ENCODE peak calls at places on chromosomes 4 and X, in seven cellular contexts. One of them, this sample, is unnamed.
A peak's percentile ranks its signal among the peaks of the same experiment; 100 is the strongest.

GRCh38 chr4:10783351-10783750 is 98.8 kb upstream of the CLNK start:
- DNase-seq in right lobe of liver: no peak
- DNase-seq in BJ: no peak
- DNase-seq in ovary: no peak
- DNase-seq in HFF-Myc: peak; percentile 10
- DNase-seq in brain microvascular endothelial cell: peak; percentile 71
- DNase-seq in GM12865: no peak
- DNase-seq in this sample: no peak

GRCh38 chr4:78520808-78521226 is 30.8 kb upstream of the ANXA3 start:
- DNase-seq in ovary: no peak
- DNase-seq in right lobe of liver: no peak
- DNase-seq in HFF-Myc: peak; percentile 72
- DNase-seq in brain microvascular endothelial cell: no peak
- DNase-seq in BJ: peak; percentile 25
- DNase-seq in GM12865: no peak
- DNase-seq in this sample: no peak

GRCh38 chr4:95949808-95950207 is 109.9 kb downstream of the PDHA2 start:
- DNase-seq in right lobe of liver: no peak
- DNase-seq in BJ: no peak
- DNase-seq in ovary: no peak
- DNase-seq in HFF-Myc: no peak
- DNase-seq in brain microvascular endothelial cell: no peak
- DNase-seq in GM12865: no peak
- DNase-seq in this sample: no peak

GRCh38 chr4:14008494-14008893 is 381.0 kb upstream of the BOD1L1 start:
- DNase-seq in ovary: no peak
- DNase-seq in GM12865: no peak
- DNase-seq in right lobe of liver: no peak
- DNase-seq in BJ: no peak
- DNase-seq in HFF-Myc: no peak
- DNase-seq in brain microvascular endothelial cell: no peak
- DNase-seq in this sample: no peak

GRCh38 chr4:61666248-61666647 is 466.1 kb downstream of the ADGRL3 start:
- DNase-seq in HFF-Myc: no peak
- DNase-seq in BJ: no peak
- DNase-seq in ovary: no peak
- DNase-seq in brain microvascular endothelial cell: no peak
- DNase-seq in GM12865: no peak
- DNase-seq in right lobe of liver: no peak
- DNase-seq in this sample: peak; percentile 10

GRCh38 chrX:110341189-110342035 is 17.2 kb upstream of the RTL9 start:
- DNase-seq in ovary: no peak
- DNase-seq in BJ: peak; percentile 63
- DNase-seq in GM12865: peak; percentile 26
- DNase-seq in HFF-Myc: peak; percentile 36
- DNase-seq in right lobe of liver: no peak
- DNase-seq in brain microvascular endothelial cell: peak; percentile 79
- DNase-seq in this sample: no peak

GRCh38 chr4:19380600-19380999 is 871.1 kb upstream of the SLIT2 start:
- DNase-seq in ovary: no peak
- DNase-seq in right lobe of liver: no peak
- DNase-seq in BJ: no peak
- DNase-seq in GM12865: no peak
- DNase-seq in HFF-Myc: no peak
- DNase-seq in brain microvascular endothelial cell: no peak
- DNase-seq in this sample: no peak

GRCh38 chr4:143355540-143356217 is 19.0 kb downstream of the GAB1 start:
- DNase-seq in HFF-Myc: no peak
- DNase-seq in GM12865: no peak
- DNase-seq in ovary: no peak
- DNase-seq in right lobe of liver: no peak
- DNase-seq in BJ: no peak
- DNase-seq in brain microvascular endothelial cell: no peak
- DNase-seq in this sample: no peak

GRCh38 chr4:157994863-157995262 is 178.0 kb downstream of the GASK1B start:
- DNase-seq in HFF-Myc: no peak
- DNase-seq in brain microvascular endothelial cell: no peak
- DNase-seq in BJ: no peak
- DNase-seq in ovary: no peak
- DNase-seq in GM12865: no peak
- DNase-seq in right lobe of liver: no peak
- DNase-seq in this sample: no peak

GRCh38 chr4:18075823-18076433 is 54.4 kb upstream of the LCORL start:
- DNase-seq in brain microvascular endothelial cell: no peak
- DNase-seq in BJ: no peak
- DNase-seq in ovary: no peak
- DNase-seq in right lobe of liver: no peak
- DNase-seq in HFF-Myc: no peak
- DNase-seq in GM12865: peak; percentile 67
- DNase-seq in this sample: no peak

GRCh38 chrX:18360867-18361266 is 6.4 kb upstream of the SCML2 start:
- DNase-seq in right lobe of liver: no peak
- DNase-seq in brain microvascular endothelial cell: peak; percentile 4
- DNase-seq in ovary: no peak
- DNase-seq in GM12865: no peak
- DNase-seq in BJ: no peak
- DNase-seq in HFF-Myc: no peak
- DNase-seq in this sample: no peak

GRCh38 chr4:59598233-59598618 is 1601.9 kb upstream of the ADGRL3 start:
- DNase-seq in right lobe of liver: no peak
- DNase-seq in BJ: no peak
- DNase-seq in brain microvascular endothelial cell: no peak
- DNase-seq in ovary: no peak
- DNase-seq in HFF-Myc: no peak
- DNase-seq in GM12865: no peak
- DNase-seq in this sample: no peak

GRCh38 chrX:86946569-86946968 is 571.0 kb upstream of the KLHL4 start:
- DNase-seq in GM12865: peak; percentile 5
- DNase-seq in ovary: no peak
- DNase-seq in brain microvascular endothelial cell: peak; percentile 7
- DNase-seq in HFF-Myc: no peak
- DNase-seq in right lobe of liver: no peak
- DNase-seq in BJ: no peak
- DNase-seq in this sample: peak; percentile 7

GRCh38 chr4:93791570-93792195 is 36.9 kb upstream of the ATOH1 start:
- DNase-seq in ovary: peak; percentile 47
- DNase-seq in GM12865: peak; percentile 58
- DNase-seq in HFF-Myc: peak; percentile 19
- DNase-seq in BJ: no peak
- DNase-seq in right lobe of liver: peak; percentile 32
- DNase-seq in brain microvascular endothelial cell: peak; percentile 40
- DNase-seq in this sample: no peak

GRCh38 chr4:101252721-101253120 is 94.6 kb downstream of the PPP3CA start:
- DNase-seq in ovary: no peak
- DNase-seq in GM12865: peak; percentile 1
- DNase-seq in HFF-Myc: no peak
- DNase-seq in BJ: no peak
- DNase-seq in right lobe of liver: no peak
- DNase-seq in brain microvascular endothelial cell: no peak
- DNase-seq in this sample: no peak

GRCh38 chr4:169438057-169438480 is 167.3 kb upstream of the SH3RF1 start:
- DNase-seq in GM12865: peak; percentile 65
- DNase-seq in right lobe of liver: no peak
- DNase-seq in ovary: no peak
- DNase-seq in HFF-Myc: no peak
- DNase-seq in BJ: no peak
- DNase-seq in brain microvascular endothelial cell: no peak
- DNase-seq in this sample: no peak

GRCh38 chrX:71565634-71566033 is 12.6 kb upstream of the GCNA start:
- DNase-seq in right lobe of liver: no peak
- DNase-seq in BJ: no peak
- DNase-seq in GM12865: no peak
- DNase-seq in HFF-Myc: no peak
- DNase-seq in brain microvascular endothelial cell: no peak
- DNase-seq in ovary: no peak
- DNase-seq in this sample: no peak

GRCh38 chr4:44150091-44150576 is 298.5 kb downstream of the KCTD8 start:
- DNase-seq in BJ: no peak
- DNase-seq in HFF-Myc: no peak
- DNase-seq in GM12865: no peak
- DNase-seq in brain microvascular endothelial cell: peak; percentile 19
- DNase-seq in right lobe of liver: no peak
- DNase-seq in ovary: no peak
- DNase-seq in this sample: no peak

GRCh38 chr4:74734995-74735394 is 59.3 kb downstream of the BTC start:
- DNase-seq in ovary: no peak
- DNase-seq in right lobe of liver: no peak
- DNase-seq in HFF-Myc: no peak
- DNase-seq in BJ: no peak
- DNase-seq in GM12865: no peak
- DNase-seq in brain microvascular endothelial cell: no peak
- DNase-seq in this sample: no peak

GRCh38 chr4:139789096-139789495 is 123.5 kb downstream of the MGST2 start:
- DNase-seq in ovary: no peak
- DNase-seq in right lobe of liver: no peak
- DNase-seq in brain microvascular endothelial cell: no peak
- DNase-seq in BJ: no peak
- DNase-seq in HFF-Myc: no peak
- DNase-seq in GM12865: no peak
- DNase-seq in this sample: no peak

GRCh38 chr4:7513731-7514130 is 79.0 kb upstream of the PSAPL1 start:
- DNase-seq in BJ: peak; percentile 5
- DNase-seq in GM12865: no peak
- DNase-seq in ovary: peak; percentile 26
- DNase-seq in HFF-Myc: peak; percentile 17
- DNase-seq in right lobe of liver: no peak
- DNase-seq in brain microvascular endothelial cell: peak; percentile 66
- DNase-seq in this sample: no peak

GRCh38 chr4:137993232-137993631 is 248.9 kb downstream of the SLC7A11 start:
- DNase-seq in brain microvascular endothelial cell: no peak
- DNase-seq in ovary: no peak
- DNase-seq in BJ: no peak
- DNase-seq in GM12865: no peak
- DNase-seq in HFF-Myc: no peak
- DNase-seq in right lobe of liver: no peak
- DNase-seq in this sample: no peak

GRCh38 chrX:18983711-18984380 is at the start of gene PHKA2:
- DNase-seq in brain microvascular endothelial cell: peak; percentile 24
- DNase-seq in right lobe of liver: peak; percentile 75
- DNase-seq in BJ: no peak
- DNase-seq in ovary: no peak
- DNase-seq in HFF-Myc: no peak
- DNase-seq in GM12865: no peak
- DNase-seq in this sample: no peak

GRCh38 chrX:112818114-112819012 is 22.3 kb downstream of the AMOT start:
- DNase-seq in ovary: no peak
- DNase-seq in brain microvascular endothelial cell: no peak
- DNase-seq in GM12865: no peak
- DNase-seq in HFF-Myc: no peak
- DNase-seq in BJ: no peak
- DNase-seq in right lobe of liver: no peak
- DNase-seq in this sample: no peak

GRCh38 chr4:8866828-8867623 is 4.6 kb downstream of the HMX1 start:
- DNase-seq in ovary: no peak
- DNase-seq in GM12865: no peak
- DNase-seq in brain microvascular endothelial cell: no peak
- DNase-seq in right lobe of liver: no peak
- DNase-seq in BJ: no peak
- DNase-seq in HFF-Myc: no peak
- DNase-seq in this sample: no peak
- TF ChIP-seq CTCF in ovary: no peak
- TF ChIP-seq CTCF in GM12865: no peak
- TF ChIP-seq CTCF in brain microvascular endothelial cell: no peak
- TF ChIP-seq CTCF in right lobe of liver: no peak
- TF ChIP-seq CTCF in BJ: no peak
- TF ChIP-seq CTCF in HFF-Myc: no peak
- TF ChIP-seq CTCF in this sample: no peak

GRCh38 chr4:141375855-141376254 is 155.2 kb downstream of the ZNF330 start:
- DNase-seq in HFF-Myc: peak; percentile 71
- DNase-seq in BJ: peak; percentile 55
- DNase-seq in right lobe of liver: no peak
- DNase-seq in GM12865: peak; percentile 21
- DNase-seq in ovary: no peak
- DNase-seq in brain microvascular endothelial cell: peak; percentile 57
- DNase-seq in this sample: peak; percentile 90
- TF ChIP-seq CTCF in HFF-Myc: peak; percentile 54
- TF ChIP-seq CTCF in BJ: peak; percentile 78
- TF ChIP-seq CTCF in right lobe of liver: no peak
- TF ChIP-seq CTCF in GM12865: no peak
- TF ChIP-seq CTCF in ovary: no peak
- TF ChIP-seq CTCF in brain microvascular endothelial cell: peak; percentile 78
- TF ChIP-seq CTCF in this sample: peak; percentile 94

DNA sequence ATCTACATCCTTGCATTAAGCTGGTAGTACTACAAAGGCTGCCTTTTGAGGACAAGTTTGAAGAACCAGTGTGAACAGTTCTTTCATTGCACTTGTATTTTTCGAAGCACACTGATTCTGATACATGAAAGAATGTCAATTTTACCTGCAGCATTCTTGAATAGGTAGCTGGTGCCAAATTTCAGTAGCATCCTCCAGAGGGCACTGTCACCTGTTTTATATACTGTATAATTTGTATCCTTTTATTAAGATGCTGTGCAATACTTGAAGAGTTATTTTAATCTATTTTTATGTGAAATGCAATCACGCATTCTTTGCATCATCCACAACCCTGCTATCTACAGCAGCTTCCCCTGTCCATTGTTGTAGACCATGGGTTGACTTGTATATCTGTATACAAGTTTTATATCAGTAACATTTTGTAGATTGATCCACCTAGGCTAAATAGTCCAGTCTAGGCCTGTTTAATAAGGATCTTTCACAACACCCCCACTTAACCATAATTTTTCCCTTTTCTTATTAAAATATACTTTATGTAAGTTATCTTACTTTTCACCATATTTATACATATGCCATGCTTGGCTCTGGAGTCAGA is 325.7 kb downstream of the PCDH7 start:
- DNase-seq in ovary: no peak
- DNase-seq in brain microvascular endothelial cell: peak; percentile 12
- DNase-seq in BJ: no peak
- DNase-seq in right lobe of liver: no peak
- DNase-seq in HFF-Myc: no peak
- DNase-seq in GM12865: peak; percentile 4
- DNase-seq in this sample: no peak
- TF ChIP-seq CTCF in ovary: no peak
- TF ChIP-seq CTCF in brain microvascular endothelial cell: peak; percentile 67
- TF ChIP-seq CTCF in BJ: peak; percentile 47
- TF ChIP-seq CTCF in right lobe of liver: peak; percentile 30
- TF ChIP-seq CTCF in HFF-Myc: peak; percentile 24
- TF ChIP-seq CTCF in GM12865: no peak
- TF ChIP-seq CTCF in this sample: peak; percentile 70

GRCh38 chr4:89489338-89489771 is 181.8 kb upstream of the GPRIN3 start:
- DNase-seq in ovary: no peak
- DNase-seq in HFF-Myc: no peak
- DNase-seq in BJ: no peak
- DNase-seq in right lobe of liver: peak; percentile 35
- DNase-seq in brain microvascular endothelial cell: no peak
- DNase-seq in GM12865: no peak
- DNase-seq in this sample: no peak

GRCh38 chr4:89482248-89482647 is 174.6 kb upstream of the GPRIN3 start:
- DNase-seq in ovary: no peak
- DNase-seq in GM12865: peak; percentile 37
- DNase-seq in HFF-Myc: peak; percentile 22
- DNase-seq in BJ: no peak
- DNase-seq in brain microvascular endothelial cell: peak; percentile 28
- DNase-seq in right lobe of liver: no peak
- DNase-seq in this sample: no peak

GRCh38 chr4:89486673-89487072 is 179.1 kb upstream of the GPRIN3 start:
- DNase-seq in ovary: no peak
- DNase-seq in right lobe of liver: no peak
- DNase-seq in brain microvascular endothelial cell: no peak
- DNase-seq in GM12865: no peak
- DNase-seq in BJ: no peak
- DNase-seq in HFF-Myc: no peak
- DNase-seq in this sample: no peak

GRCh38 chr4:89482926-89483595 is 175.5 kb upstream of the GPRIN3 start:
- DNase-seq in ovary: no peak
- DNase-seq in HFF-Myc: no peak
- DNase-seq in BJ: no peak
- DNase-seq in right lobe of liver: no peak
- DNase-seq in GM12865: no peak
- DNase-seq in brain microvascular endothelial cell: no peak
- DNase-seq in this sample: no peak

GRCh38 chr4:89486042-89486441 is 178.4 kb upstream of the GPRIN3 start:
- DNase-seq in GM12865: no peak
- DNase-seq in ovary: no peak
- DNase-seq in HFF-Myc: peak; percentile 30
- DNase-seq in BJ: no peak
- DNase-seq in right lobe of liver: no peak
- DNase-seq in brain microvascular endothelial cell: no peak
- DNase-seq in this sample: no peak
- TF ChIP-seq CTCF in GM12865: no peak
- TF ChIP-seq CTCF in ovary: no peak
- TF ChIP-seq CTCF in HFF-Myc: peak; percentile 42
- TF ChIP-seq CTCF in BJ: peak; percentile 59
- TF ChIP-seq CTCF in right lobe of liver: peak; percentile 8
- TF ChIP-seq CTCF in brain microvascular endothelial cell: peak; percentile 46
- TF ChIP-seq CTCF in this sample: peak; percentile 36